ENCODE peak calls at places on chromosomes 13 and 19, in nine cellular contexts. T, Q, R, H, S, M, D, Z and J are unnamed samples.

GRCh38 chr19:55646889-55647731 is 902 bp upstream of the CCDC106 start:
- DNase-seq in Q (no peak), R (no peak), S (no peak), Z (no peak), T (no peak), D (no peak), M (no peak), H (peak), J (no peak)

GRCh38 chr19:11382898-11383705 is 1.0 kb downstream of the EPOR start:
- DNase-seq in Z (no peak), H (peak), M (peak), S (peak), T (no peak), Q (no peak), R (no peak), D (peak), J (no peak)

GRCh38 chr19:2983351-2984195 is 6.2 kb downstream of the TLE6 start:
- DNase-seq in Z (no peak), R (peak), D (peak), Q (peak), T (peak), H (no peak), M (peak), S (no peak), J (no peak)

GRCh38 chr13:105642511-105642958 is 892.9 kb downstream of the EFNB2 start:
- DNase-seq in R (peak), T (peak), Q (no peak), D (no peak), M (no peak), H (no peak), S (peak), Z (no peak), J (no peak)

GRCh38 chr13:92270990-92271389 is 872.6 kb downstream of the GPC5 start:
- DNase-seq in T (no peak), Q (no peak), H (no peak), M (no peak), S (no peak), Z (no peak), R (no peak), D (no peak), J (no peak)

GRCh38 chr19:42412661-42413076 is 14.5 kb downstream of the LIPE start:
- DNase-seq in M (no peak), Q (no peak), R (no peak), S (no peak), Z (no peak), H (no peak), T (no peak), D (no peak), J (no peak)

GRCh38 chr13:30466841-30467252 is 1.1 kb upstream of the HMGB1 start:
- DNase-seq in T (peak), R (peak), S (no peak), H (peak), M (no peak), D (no peak), Q (no peak), Z (no peak), J (no peak)

GRCh38 chr19:45473366-45474190 is 5.8 kb downstream of the FOSB start:
- DNase-seq in Q (no peak), D (no peak), S (no peak), M (no peak), H (no peak), Z (no peak), R (no peak), T (no peak), J (no peak)

GRCh38 chr19:50794074-50794777 is 4.0 kb downstream of the ACP4 start:
- DNase-seq in Z (no peak), S (peak), M (no peak), R (no peak), Q (no peak), D (no peak), T (no peak), H (peak), J (peak)

GRCh38 chr19:31337007-31337914 is 12.0 kb downstream of the TSHZ3 start:
- DNase-seq in R (no peak), T (no peak), S (no peak), Q (no peak), Z (no peak), M (no peak), D (no peak), H (no peak), J (no peak)

GRCh38 chr13:27631156-27631555 is 9.5 kb downstream of the POLR1D start:
- DNase-seq in S (no peak), Z (no peak), R (no peak), M (no peak), D (no peak), H (no peak), Q (no peak), T (no peak), J (no peak)

GRCh38 chr19:1266116-1266817 is 2.9 kb upstream of the CIRBP start:
- DNase-seq in H (peak), S (peak), T (peak), R (peak), Q (peak), M (peak), Z (no peak), D (peak), J (peak)

GRCh38 chr13:65112123-65113075 is 2117.7 kb downstream of the PCDH9 start:
- DNase-seq in Z (peak), T (peak), M (no peak), Q (no peak), S (peak), R (peak), H (no peak), D (no peak), J (no peak)

GRCh38 chr19:4709440-4710280 is 14.0 kb downstream of the DPP9 start:
- DNase-seq in H (peak), R (peak), Z (no peak), S (no peak), T (no peak), Q (no peak), M (no peak), D (no peak), J (no peak)

DNA sequence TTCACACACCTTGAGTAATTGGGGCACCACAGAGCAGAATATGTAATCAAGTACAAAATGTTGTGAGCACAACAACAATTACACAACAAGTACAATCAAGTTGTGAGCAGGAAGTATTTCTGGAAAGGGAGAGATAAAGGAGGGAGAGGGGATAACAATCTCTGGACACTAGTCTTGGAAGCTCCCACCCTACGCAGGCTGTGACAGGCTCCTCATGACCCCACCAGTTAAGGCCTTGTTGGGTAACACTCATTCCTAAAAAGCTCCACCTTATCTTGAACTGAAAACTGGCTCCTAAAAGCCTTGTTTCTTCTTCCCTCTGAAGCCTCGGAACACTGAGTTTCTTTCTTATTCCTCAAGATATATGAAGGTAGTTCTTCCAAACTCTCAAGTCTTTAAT is 806.0 kb downstream of the UQCRFS1 start:
- DNase-seq in S (no peak), T (no peak), M (no peak), D (no peak), H (no peak), Q (no peak), Z (no peak), R (no peak), J (no peak)
- TF ChIP-seq CTCF in S (no peak), T (no peak), M (no peak), D (no peak), H (no peak), Q (no peak), Z (no peak), R (no peak), J (no peak)

GRCh38 chr19:38268539-38268938 is 4.2 kb downstream of the SPINT2 start:
- DNase-seq in T (no peak), M (no peak), Q (no peak), D (no peak), Z (no peak), H (no peak), R (no peak), S (peak), J (no peak)

GRCh38 chr19:38267780-38268430 is 3.5 kb downstream of the SPINT2 start:
- DNase-seq in R (no peak), Z (no peak), D (no peak), Q (no peak), M (no peak), S (peak), T (no peak), H (no peak), J (no peak)

GRCh38 chr19:38266070-38266469 is 1.7 kb downstream of the SPINT2 start:
- DNase-seq in S (no peak), R (no peak), D (no peak), M (no peak), Q (no peak), Z (no peak), T (no peak), H (no peak), J (no peak)

GRCh38 chr19:38265213-38265861 is 964 bp downstream of the SPINT2 start:
- DNase-seq in R (peak), Z (no peak), M (no peak), H (no peak), T (no peak), S (peak), Q (no peak), D (peak), J (no peak)

GRCh38 chr19:38266981-38267597 is 2.7 kb downstream of the SPINT2 start:
- DNase-seq in Q (no peak), S (peak), R (peak), D (no peak), Z (no peak), H (no peak), T (peak), M (no peak), J (no peak)
- H3K4me3 ChIP-seq in Q (no peak), S (peak), R (no peak), D (no peak), Z (no peak), H (no peak), T (no peak), M (no peak), J (no peak)

GRCh38 chr19:29084266-29084665 is 128.7 kb downstream of the UQCRFS1 start:
- DNase-seq in H (peak), T (no peak), M (no peak), Z (no peak), S (peak), D (peak), Q (no peak), R (no peak), J (no peak)
- TF ChIP-seq CTCF in H (peak), T (peak), M (no peak), Z (peak), S (peak), D (no peak), Q (no peak), R (peak), J (no peak)

GRCh38 chr13:44575035-44575434 is 1.1 kb downstream of the TSC22D1 start:
- DNase-seq in R (no peak), D (no peak), H (no peak), Z (no peak), Q (no peak), S (no peak), M (no peak), T (no peak), J (no peak)

GRCh38 chr13:44574466-44574855 is 1.7 kb downstream of the TSC22D1 start:
- DNase-seq in M (no peak), S (no peak), Q (no peak), R (no peak), T (peak), H (no peak), D (no peak), Z (no peak), J (no peak)

GRCh38 chr13:44573071-44573470 is 3.1 kb downstream of the TSC22D1 start:
- DNase-seq in Z (no peak), H (no peak), R (peak), T (no peak), M (no peak), Q (no peak), S (no peak), D (no peak), J (no peak)

GRCh38 chr13:44575741-44576395 is at the start of gene TSC22D1:
- DNase-seq in S (peak), R (peak), Z (no peak), M (peak), H (peak), T (peak), Q (peak), D (peak), J (no peak)

GRCh38 chr13:44573790-44574465 is 2.2 kb downstream of the TSC22D1 start:
- DNase-seq in H (peak), M (no peak), R (peak), S (peak), Z (no peak), T (peak), Q (no peak), D (no peak), J (peak)
- H3K4me3 ChIP-seq in H (no peak), M (no peak), R (peak), S (no peak), Z (peak), T (peak), Q (no peak), D (no peak), J (peak)